ENCODE peak calls at places on chromosomes 1 and 21, in seven cellular contexts. B is CD8-positive, alpha-beta memory T cell; O is RPMI7951; Y is AG09319; Q is MM.1S; T is HEK293T; D is neural progenitor cell. K is an unnamed sample.

GRCh38 chr1:230824571-230825060 is 43.7 kb downstream of the C1orf198 start:
- DNase-seq in B (no peak), O (peak), Y (no peak), Q (no peak), T (no peak), D (no peak), K (peak)

GRCh38 chr1:171032822-171033702 is 57.6 kb upstream of the FMO3 start:
- DNase-seq in B (no peak), O (no peak), Y (no peak), Q (no peak), T (no peak), D (peak), K (no peak)

GRCh38 chr1:15409400-15410222 is at the start of gene EFHD2:
- DNase-seq in B (peak), O (peak), Y (no peak), Q (peak), T (peak), D (peak), K (no peak)

GRCh38 chr1:7408771-7409150 is 362.3 kb upstream of the VAMP3 start:
- DNase-seq in B (no peak), O (no peak), Y (no peak), Q (no peak), T (no peak), D (no peak), K (no peak)

GRCh38 chr1:231194843-231195516 is 33.1 kb downstream of the TRIM67 start:
- DNase-seq in B (no peak), O (peak), Y (no peak), Q (no peak), T (no peak), D (no peak), K (peak)

GRCh38 chr1:94658221-94658620 is 116.7 kb upstream of the F3 start:
- DNase-seq in B (no peak), O (no peak), Y (no peak), Q (no peak), T (no peak), D (no peak), K (peak)

GRCh38 chr1:222923506-222923905 is 108.7 kb downstream of the DISP1 start:
- DNase-seq in B (no peak), O (peak), Y (no peak), Q (no peak), T (no peak), D (no peak), K (no peak)

GRCh38 chr21:29240136-29240535 is 58.6 kb upstream of the BACH1 start:
- DNase-seq in B (no peak), O (no peak), Y (no peak), Q (no peak), T (no peak), D (no peak), K (no peak)

GRCh38 chr1:207981976-207982375 is 71.1 kb upstream of the CD34 start:
- DNase-seq in B (no peak), O (peak), Y (no peak), Q (peak), T (peak), D (peak), K (no peak)

GRCh38 chr1:21861602-21862429 is 49.8 kb downstream of the LDLRAD2 start:
- DNase-seq in B (no peak), O (peak), Y (peak), Q (no peak), T (no peak), D (no peak), K (peak)

GRCh38 chr1:29639741-29640427 is 403.6 kb downstream of the PTPRU start:
- DNase-seq in B (no peak), O (peak), Y (no peak), Q (peak), T (no peak), D (no peak), K (peak)